ENCODE peak calls at places on chromosome 7, in nine cellular contexts. C is CD8-positive, alpha-beta T cell; X is CD4-positive, alpha-beta T cell; O is H9; W is dorsolateral prefrontal cortex; V is GM12878; R is IMR-90; A is glutamatergic neuron; U is foreskin fibroblast. S is an unnamed sample.

GRCh38 chr7:1081931-1082401 is 5.9 kb upstream of the GPER1 start:
- DNase-seq in C (no peak), X (no peak), O (no peak), W (no peak), V (no peak), R (peak; percentile 89), A (no peak), U (peak; percentile 63), S (no peak)

GRCh38 chr7:47332213-47332612 is 249.7 kb downstream of the TNS3 start:
- DNase-seq in C (no peak), X (no peak), O (peak; percentile 67), W (no peak), V (no peak), R (no peak), A (no peak), U (no peak), S (no peak)

GRCh38 chr7:106367018-106367420 is 82.2 kb upstream of the NAMPT start:
- DNase-seq in C (no peak), X (no peak), O (no peak), W (no peak), V (no peak), R (peak; percentile 22), A (no peak), U (peak; percentile 38), S (no peak)

GRCh38 chr7:155566011-155566836 is 19.9 kb upstream of the CNPY1 start:
- DNase-seq in C (no peak), X (no peak), O (no peak), W (no peak), V (no peak), R (no peak), A (no peak), U (no peak), S (no peak)

GRCh38 chr7:144738708-144739314 is 97.0 kb downstream of the TPK1 start:
- DNase-seq in C (no peak), X (peak; percentile 17), O (no peak), W (no peak), V (no peak), R (no peak), A (no peak), U (peak; percentile 3), S (no peak)

GRCh38 chr7:150405584-150406310 is 26.6 kb downstream of the ZNF775 start:
- DNase-seq in C (no peak), X (peak; percentile 11), O (peak; percentile 64), W (no peak), V (no peak), R (peak; percentile 27), A (peak; percentile 66), U (peak; percentile 63), S (no peak)

GRCh38 chr7:87480386-87480785 is 4.9 kb upstream of the ABCB4 start:
- DNase-seq in C (no peak), X (no peak), O (no peak), W (no peak), V (no peak), R (no peak), A (no peak), U (peak; percentile 2), S (no peak)

GRCh38 chr7:111029574-111030357 is 61.2 kb upstream of the LRRN3 start:
- DNase-seq in C (no peak), X (no peak), O (no peak), W (no peak), V (peak; percentile 13), R (peak; percentile 17), A (no peak), U (peak; percentile 78), S (no peak)

GRCh38 chr7:101604331-101604933 is 24.7 kb downstream of the MYL10 start:
- DNase-seq in C (no peak), X (no peak), O (no peak), W (no peak), V (no peak), R (no peak), A (no peak), U (no peak), S (no peak)

GRCh38 chr7:27756298-27756697 is 16.3 kb downstream of the TAX1BP1 start:
- DNase-seq in C (no peak), X (no peak), O (no peak), W (no peak), V (no peak), R (no peak), A (no peak), U (no peak), S (no peak)

GRCh38 chr7:44565097-44565794 is 8.5 kb downstream of the DDX56 start:
- DNase-seq in C (peak; percentile 44), X (peak; percentile 51), O (peak; percentile 74), W (peak; percentile 70), V (no peak), R (peak; percentile 49), A (peak; percentile 85), U (peak; percentile 83), S (no peak)

GRCh38 chr7:137791947-137792346 is 54.8 kb downstream of the DGKI start:
- DNase-seq in C (no peak), X (no peak), O (no peak), W (no peak), V (no peak), R (no peak), A (no peak), U (no peak), S (no peak)

GRCh38 chr7:36683695-36684357 is 40.5 kb downstream of the AOAH start:
- DNase-seq in C (no peak), X (no peak), O (no peak), W (no peak), V (no peak), R (no peak), A (no peak), U (peak; percentile 6), S (no peak)

GRCh38 chr7:52260046-52260665 is 775.3 kb upstream of the POM121L12 start:
- DNase-seq in C (no peak), X (no peak), O (peak; percentile 52), W (no peak), V (no peak), R (no peak), A (no peak), U (no peak), S (no peak)

GRCh38 chr7:153320005-153320404 is 560.5 kb downstream of the ACTR3B start:
- DNase-seq in C (no peak), X (no peak), O (no peak), W (no peak), V (no peak), R (no peak), A (no peak), U (no peak), S (no peak)

GRCh38 chr7:74174606-74175082 is 488 bp downstream of the EIF4H start:
- DNase-seq in C (peak; percentile 8), X (peak; percentile 3), O (peak; percentile 36), W (peak; percentile 58), V (no peak), R (peak; percentile 51), A (peak; percentile 62), U (peak; percentile 51), S (no peak)

GRCh38 chr7:39195967-39196366 is 218.3 kb downstream of the POU6F2 start:
- DNase-seq in C (no peak), X (no peak), O (no peak), W (no peak), V (no peak), R (no peak), A (no peak), U (no peak), S (no peak)

GRCh38 chr7:138154646-138155045 is 78.4 kb downstream of the AKR1D1 start:
- DNase-seq in C (no peak), X (no peak), O (no peak), W (no peak), V (no peak), R (no peak), A (no peak), U (no peak), S (no peak)

GRCh38 chr7:157411580-157411979 is 74.8 kb downstream of the DNAJB6 start:
- DNase-seq in C (peak; percentile 33), X (no peak), O (peak; percentile 86), W (no peak), V (no peak), R (no peak), A (no peak), U (no peak), S (no peak)

GRCh38 chr7:157410831-157411556 is 74.2 kb downstream of the DNAJB6 start:
- DNase-seq in C (no peak), X (no peak), O (no peak), W (no peak), V (no peak), R (no peak), A (no peak), U (no peak), S (no peak)

GRCh38 chr7:157409149-157409752 is 72.4 kb downstream of the DNAJB6 start:
- DNase-seq in C (no peak), X (no peak), O (peak; percentile 34), W (no peak), V (no peak), R (no peak), A (no peak), U (no peak), S (no peak)

GRCh38 chr7:157408258-157409101 is 71.7 kb downstream of the DNAJB6 start:
- DNase-seq in C (no peak), X (no peak), O (no peak), W (no peak), V (no peak), R (no peak), A (no peak), U (no peak), S (no peak)

GRCh38 chr7:157409753-157410727 is 73.2 kb downstream of the DNAJB6 start:
- DNase-seq in C (no peak), X (no peak), O (peak; percentile 45), W (no peak), V (no peak), R (no peak), A (no peak), U (no peak), S (no peak)
- TF ChIP-seq CTCF in C (no peak), X (no peak), O (no peak), W (no peak), V (no peak), R (no peak), A (no peak), U (no peak), S (no peak)

DNA sequence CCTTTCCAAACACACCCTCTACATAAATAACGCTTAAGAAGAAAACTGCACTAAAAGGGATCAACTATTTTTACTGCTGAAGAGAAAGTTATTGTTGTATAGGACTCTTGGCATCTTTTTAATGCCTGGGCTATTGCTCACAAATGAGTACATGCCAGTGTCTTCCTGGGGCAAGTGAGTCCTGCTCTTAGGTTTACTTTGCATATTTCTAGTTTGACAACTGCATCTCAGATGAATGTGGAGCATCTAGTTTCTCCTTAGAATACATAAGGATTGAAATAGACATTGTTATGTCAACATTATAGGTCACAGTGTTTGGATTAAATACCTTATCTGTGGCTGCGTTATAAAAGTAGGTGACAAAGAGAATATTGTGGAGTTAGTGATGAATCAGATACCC is 44.5 kb downstream of the PSMC2 start:
- DNase-seq in C (no peak), X (no peak), O (no peak), W (no peak), V (no peak), R (peak; percentile 15), A (no peak), U (no peak), S (no peak)
- TF ChIP-seq CTCF in C (no peak), X (no peak), O (no peak), W (no peak), V (no peak), R (no peak), A (no peak), U (no peak), S (no peak)

GRCh38 chr7:81285142-81285871 is 366.5 kb upstream of the SEMA3C start:
- DNase-seq in C (no peak), X (no peak), O (no peak), W (no peak), V (no peak), R (peak; percentile 87), A (no peak), U (peak; percentile 80), S (peak; percentile 62)
- TF ChIP-seq CTCF in C (no peak), X (no peak), O (no peak), W (no peak), V (no peak), R (peak; percentile 27), A (no peak), U (no peak), S (no peak)

GRCh38 chr7:80415114-80415513 is 96.8 kb downstream of the GNAT3 start:
- DNase-seq in C (no peak), X (no peak), O (no peak), W (no peak), V (no peak), R (no peak), A (no peak), U (no peak), S (no peak)
- TF ChIP-seq CTCF in C (no peak), X (no peak), O (no peak), W (no peak), V (no peak), R (no peak), A (no peak), U (no peak), S (no peak)